ENCODE peak calls at places on chromosomes 6 and 20, in four cellular contexts. C, W, R and H are unnamed samples.

GRCh38 chr6:6818078-6818639 is 229.6 kb downstream of the LY86 start:
- DNase-seq in C (peak; percentile 10), W (no peak), R (no peak), H (no peak)

GRCh38 chr6:141969201-141969600 is 163.5 kb upstream of the GJE1 start:
- DNase-seq in C (no peak), W (no peak), R (no peak), H (no peak)

GRCh38 chr6:170553686-170554085 is 483 bp upstream of the TBP start:
- DNase-seq in C (peak; percentile 62), R (peak; percentile 74), W (no peak), H (no peak)

GRCh38 chr6:149224399-149224798 is 93.1 kb upstream of the TAB2 start:
- DNase-seq in C (no peak), W (no peak), R (no peak), H (no peak)

GRCh38 chr6:73579851-73580246 is 59.0 kb upstream of the EEF1A1 start:
- DNase-seq in C (peak; percentile 85), W (no peak), R (no peak), H (no peak)

GRCh38 chr6:96075826-96076225 is 60.1 kb downstream of the FUT9 start:
- DNase-seq in W (no peak), R (no peak), C (no peak), H (no peak)

GRCh38 chr20:10519361-10520048 is 84.4 kb downstream of the SLX4IP start:
- DNase-seq in R (no peak), W (no peak), C (no peak), H (no peak)

GRCh38 chr6:109002100-109002697 is 92.4 kb downstream of the SESN1 start:
- DNase-seq in W (no peak), C (no peak), R (no peak), H (no peak)

GRCh38 chr20:57259179-57260021 is 7.0 kb downstream of the BMP7 start:
- DNase-seq in C (no peak), W (no peak), R (no peak), H (no peak)

GRCh38 chr20:12570371-12570770 is 438.4 kb upstream of the SPTLC3 start:
- DNase-seq in R (no peak), C (peak; percentile 8), W (peak; percentile 66), H (no peak)

GRCh38 chr20:707711-708110 is 32.1 kb upstream of the SCRT2 start:
- DNase-seq in C (no peak), R (no peak), W (no peak), H (no peak)

GRCh38 chr6:25295651-25296050 is 16.5 kb downstream of the CARMIL1 start:
- DNase-seq in C (no peak), R (no peak), W (no peak), H (no peak)

GRCh38 chr6:44400572-44400971 is 13.1 kb downstream of the CDC5L start:
- DNase-seq in C (no peak), W (no peak), R (no peak), H (no peak)

GRCh38 chr6:16783485-16783884 is 22.2 kb upstream of the ATXN1 start:
- DNase-seq in C (no peak), R (no peak), W (no peak), H (no peak)

GRCh38 chr6:13012977-13013680 is 296.6 kb downstream of the PHACTR1 start:
- DNase-seq in W (no peak), C (peak; percentile 17), R (no peak), H (no peak)

GRCh38 chr6:82015043-82015442 is 232.5 kb downstream of the IBTK start:
- DNase-seq in R (no peak), C (no peak), W (no peak), H (no peak)

GRCh38 chr6:170403451-170403850 is 96.9 kb downstream of the FAM120B start:
- DNase-seq in R (no peak), W (no peak), C (no peak), H (no peak)

GRCh38 chr6:46932941-46933340 is 11.2 kb upstream of the ADGRF5 start:
- DNase-seq in W (no peak), R (no peak), C (peak; percentile 56), H (no peak)

GRCh38 chr6:70717038-70717801 is 49.5 kb downstream of the SMAP1 start:
- DNase-seq in R (no peak), W (no peak), C (no peak), H (peak; percentile 0)

GRCh38 chr6:7991992-7992815 is 72.0 kb downstream of the BLOC1S5 start:
- DNase-seq in W (no peak), C (peak; percentile 50), R (no peak), H (peak; percentile 62)

GRCh38 chr20:25013478-25014380 is 21.2 kb upstream of the APMAP start:
- DNase-seq in R (no peak), C (no peak), W (no peak), H (no peak)

GRCh38 chr6:170137176-170137891 is 153.5 kb downstream of the DLL1 start:
- DNase-seq in W (no peak), R (no peak), C (no peak), H (no peak)

GRCh38 chr20:61719691-61720347 is 345.9 kb downstream of the TAF4 start:
- DNase-seq in C (no peak), W (no peak), R (peak; percentile 84), H (no peak)

GRCh38 chr6:113564401-113565161 is 292.6 kb upstream of the MARCKS start:
- DNase-seq in W (peak; percentile 91), R (peak; percentile 19), C (no peak), H (no peak)

GRCh38 chr6:158518196-158519127 is 41.4 kb upstream of the TMEM181 start:
- DNase-seq in C (peak; percentile 36), R (peak; percentile 41), W (peak; percentile 87), H (peak; percentile 67)

GRCh38 chr20:24734139-24734538 is 214.9 kb upstream of the CST7 start:
- DNase-seq in C (no peak), W (no peak), R (no peak), H (no peak)